ENCODE peak calls at places on chromosomes 11 and 22, in seven cellular contexts. S, M, X, U, P, C and F are unnamed samples.

GRCh38 chr11:27392715-27393114 is 29.7 kb upstream of the CCDC34 start:
- DNase-seq in S (no peak), M (peak), X (peak), U (no peak), P (no peak), C (no peak), F (no peak)

GRCh38 chr22:36569999-36570398 is 41.0 kb upstream of the EIF3D start:
- DNase-seq in S (no peak), M (no peak), X (no peak), U (no peak), P (no peak), C (no peak), F (no peak)

GRCh38 chr11:93822359-93822758 is 28.1 kb downstream of the VSTM5 start:
- DNase-seq in S (no peak), M (no peak), X (no peak), U (no peak), P (no peak), C (no peak), F (no peak)

GRCh38 chr11:59273008-59273841 is 60.5 kb upstream of the MPEG1 start:
- DNase-seq in S (no peak), M (no peak), X (no peak), U (no peak), P (no peak), C (no peak), F (no peak)

GRCh38 chr11:94504689-94505293 is 7.5 kb upstream of the C11orf97 start:
- DNase-seq in S (no peak), M (peak), X (no peak), U (no peak), P (no peak), C (no peak), F (no peak)

GRCh38 chr22:45626198-45626651 is 45.4 kb upstream of the ATXN10 start:
- DNase-seq in S (peak), M (no peak), X (no peak), U (peak), P (no peak), C (peak), F (no peak)

GRCh38 chr22:31206896-31207687 is 5.0 kb upstream of the LIMK2 start:
- DNase-seq in S (peak), M (no peak), X (no peak), U (no peak), P (no peak), C (peak), F (no peak)

GRCh38 chr11:93838967-93839366 is 11.5 kb downstream of the VSTM5 start:
- DNase-seq in S (no peak), M (no peak), X (no peak), U (no peak), P (no peak), C (no peak), F (no peak)

GRCh38 chr22:29306830-29307657 is 594 bp downstream of the GAS2L1 start:
- DNase-seq in S (peak), M (peak), X (peak), U (peak), P (peak), C (peak), F (peak)

GRCh38 chr11:44761546-44761961 is 34.8 kb downstream of the TSPAN18 start:
- DNase-seq in S (no peak), M (no peak), X (peak), U (no peak), P (no peak), C (no peak), F (no peak)

GRCh38 chr11:74739546-74740270 is 8.5 kb upstream of the CHRDL2 start:
- DNase-seq in S (peak), M (peak), X (peak), U (no peak), P (peak), C (no peak), F (no peak)

GRCh38 chr11:78823588-78823987 is 248.9 kb upstream of the NARS2 start:
- DNase-seq in S (no peak), M (no peak), X (no peak), U (no peak), P (no peak), C (no peak), F (no peak)

GRCh38 chr11:842370-843002 is at the start of the genes POLR2L and TSPAN4:
- DNase-seq in S (peak), M (peak), X (peak), U (peak), P (peak), C (peak), F (peak)

GRCh38 chr11:21911046-21911445 is 281.8 kb upstream of the ANO5 start:
- DNase-seq in S (no peak), M (peak), X (no peak), U (no peak), P (no peak), C (no peak), F (no peak)

GRCh38 chr22:38567531-38568245 is 2.3 kb downstream of the DMC1 start:
- DNase-seq in S (no peak), M (no peak), X (no peak), U (no peak), P (no peak), C (no peak), F (no peak)

GRCh38 chr11:116422976-116423375 is 349.8 kb downstream of the BUD13 start:
- DNase-seq in S (no peak), M (no peak), X (no peak), U (no peak), P (no peak), C (no peak), F (no peak)

GRCh38 chr11:74138572-74138971 is 32.2 kb downstream of the C2CD3 start:
- DNase-seq in S (peak), M (peak), X (peak), U (no peak), P (no peak), C (peak), F (no peak)

GRCh38 chr22:49997221-49997599 is 15.4 kb downstream of the IL17REL start:
- DNase-seq in S (no peak), M (no peak), X (no peak), U (peak), P (peak), C (no peak), F (no peak)

GRCh38 chr11:102836290-102836875 is 7.0 kb downstream of the MMP3 start:
- DNase-seq in S (no peak), M (no peak), X (no peak), U (no peak), P (no peak), C (no peak), F (no peak)

GRCh38 chr11:8338138-8338537 is 74.5 kb upstream of the LMO1 start:
- DNase-seq in S (no peak), M (peak), X (no peak), U (no peak), P (peak), C (no peak), F (no peak)

GRCh38 chr11:108984021-108984420 is 319.2 kb downstream of the DDX10 start:
- DNase-seq in S (no peak), M (no peak), X (no peak), U (no peak), P (no peak), C (no peak), F (no peak)

GRCh38 chr22:42188808-42189447 is 58.3 kb upstream of the CYP2D6 start:
- DNase-seq in S (no peak), M (no peak), X (no peak), U (no peak), P (no peak), C (no peak), F (no peak)

GRCh38 chr22:46065733-46066454 is 84.4 kb upstream of the PPARA start:
- DNase-seq in S (no peak), M (no peak), X (no peak), U (no peak), P (no peak), C (no peak), F (no peak)

GRCh38 chr11:55949330-55949729 is 13.1 kb upstream of the OR5I1 start:
- DNase-seq in S (no peak), M (no peak), X (no peak), U (no peak), P (no peak), C (no peak), F (no peak)

GRCh38 chr11:71118671-71119250 is 133.6 kb downstream of the SHANK2 start:
- DNase-seq in S (no peak), M (no peak), X (no peak), U (peak), P (no peak), C (no peak), F (no peak)

GRCh38 chr11:71124127-71124526 is 128.2 kb downstream of the SHANK2 start:
- DNase-seq in S (no peak), M (no peak), X (no peak), U (no peak), P (no peak), C (no peak), F (no peak)

GRCh38 chr11:71119656-71120269 is 132.6 kb downstream of the SHANK2 start:
- DNase-seq in S (no peak), M (no peak), X (no peak), U (peak), P (no peak), C (no peak), F (no peak)

GRCh38 chr11:71117311-71117710 is 135.1 kb downstream of the SHANK2 start:
- DNase-seq in S (no peak), M (no peak), X (no peak), U (peak), P (no peak), C (no peak), F (no peak)

GRCh38 chr11:71120346-71120963 is 131.9 kb downstream of the SHANK2 start:
- DNase-seq in S (no peak), M (peak), X (no peak), U (peak), P (peak), C (no peak), F (no peak)
- TF ChIP-seq CTCF in S (no peak), M (peak), X (no peak), U (peak), P (peak), C (no peak), F (peak)

GRCh38 chr11:119684361-119685072 is 44.5 kb downstream of the NECTIN1 start:
- DNase-seq in S (no peak), M (no peak), X (no peak), U (no peak), P (no peak), C (no peak), F (no peak)

GRCh38 chr11:119683783-119684182 is 45.2 kb downstream of the NECTIN1 start:
- DNase-seq in S (no peak), M (no peak), X (no peak), U (no peak), P (no peak), C (peak), F (no peak)

GRCh38 chr11:119680899-119681370 is 48.1 kb downstream of the NECTIN1 start:
- DNase-seq in S (no peak), M (no peak), X (no peak), U (peak), P (no peak), C (peak), F (no peak)

GRCh38 chr11:119678351-119678750 is 50.6 kb downstream of the NECTIN1 start:
- DNase-seq in S (no peak), M (no peak), X (no peak), U (no peak), P (no peak), C (no peak), F (no peak)

DNA sequence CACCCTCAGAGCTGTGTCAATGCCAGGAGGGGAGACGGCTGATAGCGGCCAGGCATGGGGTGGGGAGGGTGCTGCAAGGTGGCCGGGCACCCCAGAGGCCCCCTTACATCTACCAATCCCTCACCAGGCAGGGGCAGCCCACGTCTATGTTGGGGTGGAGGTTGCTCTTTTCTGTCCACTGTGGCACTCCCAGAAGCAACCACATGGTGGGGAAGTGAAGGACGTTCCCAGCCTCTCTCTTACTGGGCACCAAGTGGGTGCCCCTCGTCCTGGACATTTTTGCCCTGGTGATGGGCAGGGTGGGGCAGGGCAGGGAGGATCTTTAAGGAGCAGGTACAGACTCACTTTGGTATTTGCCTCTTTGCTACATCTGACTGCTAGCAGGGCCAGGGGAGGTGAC is 47.5 kb downstream of the NECTIN1 start:
- DNase-seq in S (no peak), M (no peak), X (no peak), U (no peak), P (no peak), C (no peak), F (no peak)
- TF ChIP-seq CTCF in S (no peak), M (peak), X (no peak), U (no peak), P (peak), C (no peak), F (peak)

GRCh38 chr11:133697603-133698002 is 147.7 kb downstream of the SPATA19 start:
- DNase-seq in S (no peak), M (no peak), X (no peak), U (no peak), P (no peak), C (no peak), F (no peak)

GRCh38 chr11:133697161-133697560 is 148.2 kb downstream of the SPATA19 start:
- DNase-seq in S (no peak), M (no peak), X (no peak), U (no peak), P (no peak), C (no peak), F (no peak)

GRCh38 chr11:133695376-133695775 is 149.9 kb downstream of the SPATA19 start:
- DNase-seq in S (no peak), M (no peak), X (no peak), U (no peak), P (no peak), C (no peak), F (no peak)

GRCh38 chr11:133699071-133699470 is 146.2 kb downstream of the SPATA19 start:
- DNase-seq in S (no peak), M (no peak), X (no peak), U (no peak), P (no peak), C (no peak), F (no peak)

GRCh38 chr11:133698654-133699053 is 146.7 kb downstream of the SPATA19 start:
- DNase-seq in S (no peak), M (no peak), X (no peak), U (no peak), P (no peak), C (no peak), F (no peak)
- TF ChIP-seq CTCF in S (no peak), M (no peak), X (no peak), U (no peak), P (no peak), C (no peak), F (no peak)

GRCh38 chr11:32395127-32395526 is 40.2 kb downstream of the WT1 start:
- DNase-seq in S (no peak), M (no peak), X (no peak), U (no peak), P (no peak), C (no peak), F (no peak)
- TF ChIP-seq CTCF in S (no peak), M (peak), X (no peak), U (no peak), P (no peak), C (no peak), F (no peak)

GRCh38 chr11:2870460-2870859 is 15.1 kb downstream of the CDKN1C start:
- DNase-seq in S (no peak), M (no peak), X (no peak), U (no peak), P (no peak), C (no peak), F (no peak)
- TF ChIP-seq CTCF in S (no peak), M (no peak), X (no peak), U (no peak), P (peak), C (no peak), F (peak)

DNA sequence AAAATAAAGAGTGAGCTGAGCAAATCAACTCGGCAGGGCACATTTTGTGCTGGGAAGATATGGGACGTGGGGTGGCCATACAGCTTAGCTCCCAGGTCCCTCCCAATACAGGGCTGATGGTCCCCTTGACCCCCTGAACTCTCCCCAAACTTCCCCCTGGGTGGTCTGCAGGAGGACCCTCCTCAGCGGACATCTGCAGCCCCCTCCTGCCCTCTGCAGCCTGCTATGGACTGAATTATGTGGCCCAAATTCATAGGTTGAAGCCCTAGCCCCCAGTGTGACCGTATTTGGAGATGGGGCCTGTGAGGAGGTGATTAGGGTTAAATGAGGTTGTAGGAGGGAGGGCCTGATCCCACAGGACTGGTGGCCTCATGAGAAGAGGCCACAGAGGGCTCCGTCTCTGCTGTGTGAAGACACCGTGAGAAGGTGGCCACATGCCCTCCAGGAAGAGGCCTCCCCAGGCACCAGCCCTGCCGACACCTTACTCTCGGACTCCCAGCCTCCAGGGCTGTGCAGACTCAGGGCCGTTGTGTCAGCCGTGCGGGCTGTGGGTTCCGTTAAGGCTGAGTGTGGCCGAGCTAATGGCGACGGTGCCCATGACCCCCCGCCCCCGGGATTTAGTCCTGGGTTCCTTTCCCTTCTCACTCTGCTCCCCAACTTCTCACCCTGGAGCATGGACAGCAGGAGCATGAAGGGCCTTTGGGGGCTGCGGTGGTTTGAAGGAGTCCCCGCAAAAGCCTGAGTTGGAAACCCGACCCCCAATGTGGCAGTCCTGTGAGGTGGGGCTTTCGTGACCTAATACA is 1042.8 kb downstream of the BRD1 start:
- DNase-seq in S (peak), M (no peak), X (no peak), U (no peak), P (no peak), C (peak), F (no peak)
- TF ChIP-seq CTCF in S (no peak), M (no peak), X (no peak), U (no peak), P (no peak), C (no peak), F (no peak)

DNA sequence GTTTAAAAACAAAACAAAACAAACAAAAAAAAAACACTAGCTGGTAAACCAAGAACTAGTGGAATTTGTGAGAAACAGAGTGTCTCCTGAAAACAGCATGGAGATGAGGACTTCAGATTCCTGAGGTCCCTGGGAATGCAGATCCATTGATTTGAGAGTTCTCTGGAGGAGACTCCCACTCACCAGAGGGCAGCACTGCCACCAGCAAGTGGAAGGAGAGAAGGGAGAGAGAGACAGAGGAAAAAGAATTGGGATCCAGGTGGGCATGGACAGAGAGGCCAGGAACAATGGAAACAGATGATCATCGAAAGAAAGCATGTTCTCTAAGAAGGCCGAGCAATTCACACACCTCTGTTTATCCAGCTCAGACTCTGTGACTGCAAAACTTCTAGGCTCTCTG is 31.8 kb downstream of the ETS1 start:
- DNase-seq in S (no peak), M (peak), X (no peak), U (no peak), P (no peak), C (no peak), F (no peak)
- TF ChIP-seq CTCF in S (no peak), M (peak), X (no peak), U (peak), P (peak), C (no peak), F (peak)